ENCODE peak calls at places on chromosomes 4 and X, in four cellular contexts. Q is HCT116, K is H9, G is Peyer's patch. N is an unnamed sample.

GRCh38 chr4:110480031-110480549 is 4.1 kb downstream of the ENPEP start:
- DNase-seq in Q (no peak), G (no peak), K (no peak), N (no peak)

GRCh38 chrX:114626323-114626722 is 42.4 kb downstream of the HTR2C start:
- DNase-seq in G (no peak), K (no peak), Q (no peak), N (no peak)

GRCh38 chrX:152072236-152072635 is 66.1 kb downstream of the MAGEA10 start:
- DNase-seq in G (no peak), Q (no peak), K (no peak), N (no peak)

GRCh38 chrX:21004835-21005234 is 369.4 kb upstream of the CNKSR2 start:
- DNase-seq in G (no peak), Q (no peak), K (no peak), N (no peak)

GRCh38 chr4:139963708-139964107 is 190.3 kb downstream of the MAML3 start:
- DNase-seq in G (no peak), K (no peak), Q (no peak), N (no peak)

GRCh38 chrX:11427082-11428033 is 134.1 kb downstream of the AMELX start:
- DNase-seq in K (peak; percentile 52), G (peak; percentile 63), Q (no peak), N (peak; percentile 33)

GRCh38 chr4:58225460-58225859 is 1115.3 kb upstream of the IGFBP7 start:
- DNase-seq in Q (no peak), K (no peak), G (no peak), N (no peak)

GRCh38 chr4:109826719-109827118 is 1.1 kb upstream of the RRH start:
- DNase-seq in K (no peak), G (no peak), Q (no peak), N (no peak)

GRCh38 chr4:46648088-46648744 is 258.3 kb upstream of the GABRA2 start:
- DNase-seq in K (peak; percentile 84), G (peak; percentile 58), Q (no peak), N (no peak)

GRCh38 chr4:118823471-118823870 is 12.5 kb downstream of the SEC24D start:
- DNase-seq in G (no peak), K (no peak), Q (peak; percentile 28), N (peak; percentile 54)

GRCh38 chrX:35890699-35891098 is 28.8 kb upstream of the CFAP47 start:
- DNase-seq in G (peak; percentile 50), K (peak; percentile 59), Q (no peak), N (no peak)

GRCh38 chr4:24130637-24131036 is 240.8 kb upstream of the PPARGC1A start:
- DNase-seq in K (no peak), Q (no peak), G (no peak), N (no peak)

GRCh38 chr4:184357164-184357563 is 117.2 kb downstream of the IRF2 start:
- DNase-seq in G (no peak), K (no peak), Q (no peak), N (no peak)

GRCh38 chr4:48490012-48490679 is at the start of gene ZAR1:
- DNase-seq in K (peak; percentile 49), G (no peak), Q (no peak), N (no peak)

GRCh38 chrX:39681885-39682284 is 415.9 kb downstream of the BCOR start:
- DNase-seq in K (no peak), G (no peak), Q (no peak), N (peak; percentile 62)

GRCh38 chrX:55908685-55909212 is 191.2 kb downstream of the RRAGB start:
- DNase-seq in G (peak; percentile 45), K (peak; percentile 34), Q (no peak), N (no peak)

GRCh38 chr4:38565271-38566199 is 98.5 kb upstream of the KLF3 start:
- DNase-seq in Q (no peak), K (no peak), G (peak; percentile 59), N (peak; percentile 19)

GRCh38 chrX:19625612-19626011 is 110.3 kb upstream of the MAP3K15 start:
- DNase-seq in G (peak; percentile 64), Q (no peak), K (no peak), N (no peak)

DNA sequence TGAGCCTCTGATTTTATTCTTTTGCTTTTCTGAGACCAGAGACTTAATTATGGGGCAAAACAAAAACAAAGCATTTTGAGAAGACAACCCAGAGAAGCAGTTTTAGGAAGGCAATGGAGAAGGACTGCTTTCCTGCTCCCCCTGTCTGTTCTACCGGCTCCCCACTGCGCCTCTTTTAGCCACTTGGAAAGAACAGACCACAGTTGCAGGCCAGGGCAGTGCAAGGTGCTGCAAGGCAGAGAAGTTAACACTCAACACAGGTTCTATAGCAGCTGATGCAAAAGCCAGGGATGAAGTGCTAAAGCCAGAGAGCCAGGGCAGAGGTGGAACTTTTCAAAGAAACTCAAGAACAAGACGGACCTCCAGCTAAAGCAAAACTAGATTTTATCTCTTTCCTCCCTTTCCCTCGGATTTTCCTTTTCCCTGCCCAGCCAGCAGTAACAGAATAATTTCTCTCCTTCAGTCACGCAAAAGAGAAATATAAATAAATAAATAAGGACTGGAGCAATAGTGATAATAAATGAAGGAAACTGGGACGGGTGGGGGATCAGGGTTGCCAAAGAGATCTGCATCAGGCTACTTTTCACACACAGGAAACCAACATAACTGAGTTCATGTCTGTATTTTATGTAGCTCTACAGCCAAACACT is 10.4 kb downstream of the SH3RF1 start:
- DNase-seq in G (no peak), Q (no peak), K (peak; percentile 33), N (no peak)
- H3K4me1 ChIP-seq in G (no peaks in the 10 kb centered on the region), Q (peaks cover 36% of the 10 kb centered on the region), K (peaks cover 6% of the 10 kb centered on the region), N (peaks cover 8% of the 10 kb centered on the region)

GRCh38 chr4:153114771-153115321 is 89.4 kb upstream of the TRIM2 start:
- DNase-seq in K (no peak), Q (peak; percentile 69), G (no peak), N (no peak)

GRCh38 chr4:153113838-153114105 is 90.5 kb upstream of the TRIM2 start:
- DNase-seq in K (no peak), G (no peak), Q (no peak), N (no peak)

GRCh38 chr4:153116801-153117200 is 87.4 kb upstream of the TRIM2 start:
- DNase-seq in G (no peak), K (no peak), Q (no peak), N (no peak)

GRCh38 chr4:153116101-153116680 is 88.1 kb upstream of the TRIM2 start:
- DNase-seq in K (no peak), G (no peak), Q (no peak), N (no peak)

GRCh38 chr4:153115322-153116100 is 88.7 kb upstream of the TRIM2 start:
- DNase-seq in G (peak; percentile 75), Q (peak; percentile 46), K (no peak), N (no peak)
- H3K4me1 ChIP-seq in G (peaks cover 7% of the 10 kb centered on the region), Q (peaks cover 10% of the 10 kb centered on the region), K (no peaks in the 10 kb centered on the region), N (no peaks in the 10 kb centered on the region)

DNA sequence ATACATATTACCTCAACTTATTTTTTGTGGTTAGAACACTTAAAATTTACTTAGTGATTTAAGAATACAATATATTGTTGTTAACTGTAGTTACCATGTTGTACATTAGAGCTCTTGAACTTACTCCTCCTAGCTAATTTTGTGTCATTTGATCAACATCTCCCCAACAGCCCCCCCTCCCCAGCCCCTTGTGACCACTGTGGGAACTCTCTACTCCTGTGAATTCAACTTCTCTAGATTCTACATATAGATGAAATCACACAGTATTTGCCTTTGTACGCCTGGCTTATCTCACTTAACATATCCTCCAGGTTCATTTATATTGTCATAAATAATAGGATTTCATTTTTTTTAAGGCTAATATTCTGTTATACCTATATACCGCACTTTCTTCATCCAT is 66.5 kb downstream of the RAPGEF2 start:
- DNase-seq in G (no peak), K (no peak), Q (no peak), N (no peak)
- H3K4me1 ChIP-seq in G (no peaks in the 10 kb centered on the region), K (peaks cover 2% of the 10 kb centered on the region), Q (no peaks in the 10 kb centered on the region), N (peaks cover 10% of the 10 kb centered on the region)

DNA sequence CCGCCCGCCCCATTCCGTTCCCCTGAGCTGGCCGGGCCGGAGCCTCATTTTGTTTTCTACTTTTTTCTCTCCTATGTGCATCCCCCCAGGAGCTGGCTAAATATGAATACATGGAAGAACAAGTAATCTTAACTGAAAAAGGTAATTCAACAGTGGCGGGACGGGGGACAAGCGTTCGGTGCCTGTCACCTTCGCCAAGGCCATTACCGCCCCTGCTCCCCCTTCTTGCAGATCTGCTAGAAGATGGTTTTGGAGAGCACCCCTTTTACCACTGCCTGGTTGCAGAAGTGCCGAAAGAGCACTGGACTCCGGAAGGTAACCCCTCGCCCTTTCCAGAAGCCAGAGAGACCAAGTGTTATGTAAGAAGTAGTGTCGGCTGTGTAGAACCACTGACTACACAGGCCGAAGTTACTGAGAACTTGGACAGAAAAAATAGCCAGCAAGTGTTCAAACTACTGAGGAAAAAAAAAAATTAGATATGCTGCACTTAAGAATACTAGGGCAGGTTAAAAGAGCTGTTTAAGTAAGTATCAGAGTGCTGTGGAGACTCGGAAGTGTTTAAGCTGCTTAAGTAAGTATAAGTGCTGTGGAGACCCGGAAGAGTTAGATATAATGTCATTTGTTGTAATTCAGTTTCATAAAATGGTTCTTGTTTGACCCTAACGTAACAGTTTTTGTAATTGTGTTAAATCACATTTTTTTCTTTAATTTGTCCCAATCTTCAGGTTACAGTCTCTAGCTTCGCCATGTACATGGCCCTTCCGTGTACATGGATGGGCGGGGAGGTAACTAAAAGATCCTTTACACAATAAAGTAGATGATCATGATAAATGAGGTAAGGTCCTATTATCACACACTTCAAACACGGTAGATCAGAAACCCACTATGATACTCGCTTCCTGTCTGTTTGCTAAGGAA is 855 bp downstream of the SAT1 start:
- DNase-seq in Q (no peak), K (no peak), G (no peak), N (no peak)
- H3K4me1 ChIP-seq in Q (peaks cover 30% of the 10 kb centered on the region), K (no peaks in the 10 kb centered on the region), G (no peaks in the 10 kb centered on the region), N (no peaks in the 10 kb centered on the region)

DNA sequence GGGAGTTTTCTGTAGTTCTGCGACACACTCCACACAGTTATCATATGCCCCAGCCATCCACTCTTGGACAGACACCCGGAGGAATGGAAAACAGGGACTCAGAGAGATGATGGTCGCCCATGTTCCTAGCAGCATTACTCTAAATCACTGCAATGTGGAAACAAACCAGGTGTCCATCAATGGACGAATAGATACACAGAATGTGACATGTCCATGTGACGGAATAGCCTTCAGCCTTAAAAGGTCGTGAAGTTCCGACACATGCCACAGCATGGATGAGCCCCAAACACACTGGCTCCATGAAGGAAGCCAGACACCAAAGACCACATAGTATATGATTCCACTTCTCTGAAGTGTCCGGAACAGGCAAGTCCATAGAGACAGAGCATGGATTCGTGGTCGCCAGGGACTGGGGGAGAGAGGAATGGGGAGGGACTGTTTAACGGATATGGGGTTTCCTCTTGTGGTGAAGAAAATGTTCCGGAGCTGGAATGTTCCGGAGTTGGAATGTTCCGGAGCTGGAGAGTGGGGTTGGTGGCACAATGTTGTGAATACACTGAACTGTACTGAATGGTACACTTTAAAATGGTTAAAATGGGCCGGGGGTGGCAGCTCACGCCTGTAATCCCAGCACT is 28.7 kb upstream of the AFAP1 start:
- DNase-seq in Q (no peak), K (no peak), G (no peak), N (no peak)
- H3K4me1 ChIP-seq in Q (peaks cover 51% of the 10 kb centered on the region), K (no peaks in the 10 kb centered on the region), G (no peaks in the 10 kb centered on the region), N (no peaks in the 10 kb centered on the region)

GRCh38 chr4:147108409-147108808 is 162.7 kb upstream of the TTC29 start:
- DNase-seq in Q (no peak), K (no peak), G (no peak), N (no peak)

GRCh38 chr4:147103403-147103946 is 157.8 kb upstream of the TTC29 start:
- DNase-seq in K (no peak), Q (no peak), G (no peak), N (no peak)

GRCh38 chr4:147102596-147102995 is 156.9 kb upstream of the TTC29 start:
- DNase-seq in Q (no peak), K (no peak), G (no peak), N (no peak)

GRCh38 chr4:147101678-147102077 is 156.0 kb upstream of the TTC29 start:
- DNase-seq in Q (no peak), G (no peak), K (no peak), N (no peak)

GRCh38 chr4:147104768-147105167 is 159.1 kb upstream of the TTC29 start:
- DNase-seq in G (no peak), Q (no peak), K (no peak), N (no peak)
- H3K4me1 ChIP-seq in G (no peaks in the 10 kb centered on the region), Q (no peaks in the 10 kb centered on the region), K (no peaks in the 10 kb centered on the region), N (no peaks in the 10 kb centered on the region)

GRCh38 chr4:163562496-163562895 is 68.0 kb downstream of the TMA16 start:
- DNase-seq in G (no peak), Q (no peak), K (no peak), N (no peak)
- H3K4me1 ChIP-seq in G (no peaks in the 10 kb centered on the region), Q (no peaks in the 10 kb centered on the region), K (no peaks in the 10 kb centered on the region), N (no peaks in the 10 kb centered on the region)